ENCODE peak calls at places on chromosomes 1 and 21, in seven cellular contexts. K is psoas muscle, V is brain microvascular endothelial cell, T is esophagus squamous epithelium, E is Karpas-422, D is neural progenitor cell, F is upper lobe of right lung. M is an unnamed sample. For H3K27me3, the result is how much of the 10 kb centered on the place peaks cover.

GRCh38 chr1:227729881-227730629 is 5.0 kb downstream of the JMJD4 start:
- DNase-seq in D (peak), K (no peak), E (peak), T (no peak), F (no peak), V (peak), M (peak)

GRCh38 chr1:100866041-100866900 is 28.4 kb downstream of the EXTL2 start:
- DNase-seq in K (no peak), T (no peak), F (no peak), V (peak), E (peak), D (peak), M (no peak)

GRCh38 chr1:74160045-74160444 is 37.9 kb downstream of the LRRIQ3 start:
- DNase-seq in T (no peak), F (no peak), E (no peak), D (no peak), K (no peak), V (no peak), M (no peak)

GRCh38 chr1:31181515-31182343 is 58.0 kb downstream of the NKAIN1 start:
- DNase-seq in K (peak), D (peak), V (peak), E (peak), F (peak), T (no peak), M (peak)

GRCh38 chr1:147622731-147623130 is 47.6 kb downstream of the ACP6 start:
- DNase-seq in K (no peak), V (peak), F (no peak), E (no peak), D (no peak), T (no peak), M (no peak)

GRCh38 chr1:229434641-229435051 is 752 bp upstream of the ACTA1 start:
- DNase-seq in E (no peak), T (no peak), V (no peak), K (peak), D (peak), F (no peak), M (peak)

GRCh38 chr1:12620142-12620865 is 2.3 kb upstream of the DHRS3 start:
- DNase-seq in E (no peak), T (no peak), V (no peak), K (no peak), D (no peak), F (no peak), M (no peak)

GRCh38 chr1:36965301-36966159 is 68.8 kb downstream of the GRIK3 start:
- DNase-seq in F (no peak), E (no peak), V (no peak), T (no peak), K (no peak), D (no peak), M (no peak)

GRCh38 chr1:94884101-94884875 is 42.6 kb downstream of the CNN3 start:
- DNase-seq in E (no peak), K (no peak), V (peak), D (peak), T (no peak), F (no peak), M (peak)

GRCh38 chr1:59705849-59706599 is 108.7 kb upstream of the HOOK1 start:
- DNase-seq in T (no peak), D (no peak), V (peak), E (no peak), F (no peak), K (peak), M (no peak)

GRCh38 chr1:46288485-46289133 is 14.8 kb downstream of the LRRC41 start:
- DNase-seq in T (no peak), K (no peak), V (peak), F (no peak), D (no peak), E (no peak), M (no peak)

GRCh38 chr1:22107126-22107525 is 35.8 kb downstream of the WNT4 start:
- DNase-seq in V (no peak), F (no peak), D (no peak), T (no peak), E (no peak), K (no peak), M (no peak)

GRCh38 chr1:108190686-108191416 is 9.3 kb downstream of the SLC25A24 start:
- DNase-seq in D (no peak), F (no peak), T (no peak), E (peak), V (no peak), K (no peak), M (no peak)

GRCh38 chr1:58249729-58250586 is 296.6 kb downstream of the OMA1 start:
- DNase-seq in V (peak), E (no peak), D (peak), K (no peak), F (no peak), T (no peak), M (peak)

GRCh38 chr1:53066941-53067738 is 5.1 kb downstream of the PODN start:
- DNase-seq in T (no peak), V (no peak), D (no peak), K (peak), F (no peak), E (no peak), M (peak)

GRCh38 chr1:20633190-20634064 is at the start of gene PINK1:
- DNase-seq in V (peak), D (peak), T (no peak), K (peak), F (peak), E (peak), M (peak)

GRCh38 chr1:204084247-204084772 is 11.4 kb downstream of the SOX13 start:
- DNase-seq in V (no peak), T (no peak), E (no peak), K (no peak), D (peak), F (peak), M (peak)
- H3K27ac ChIP-seq in V (no peak), T (peak), E (no peak), K (peak), D (peak), F (peak), M (peak)

GRCh38 chr1:92476071-92476607 is 10.6 kb downstream of the GFI1 start:
- DNase-seq in D (no peak), F (no peak), T (no peak), V (no peak), K (no peak), E (no peak), M (no peak)
- H3K27me3 ChIP-seq in D (half or more), F (under half), T (under half), V (under half), K (under half), E (under half), M (under half)

DNA sequence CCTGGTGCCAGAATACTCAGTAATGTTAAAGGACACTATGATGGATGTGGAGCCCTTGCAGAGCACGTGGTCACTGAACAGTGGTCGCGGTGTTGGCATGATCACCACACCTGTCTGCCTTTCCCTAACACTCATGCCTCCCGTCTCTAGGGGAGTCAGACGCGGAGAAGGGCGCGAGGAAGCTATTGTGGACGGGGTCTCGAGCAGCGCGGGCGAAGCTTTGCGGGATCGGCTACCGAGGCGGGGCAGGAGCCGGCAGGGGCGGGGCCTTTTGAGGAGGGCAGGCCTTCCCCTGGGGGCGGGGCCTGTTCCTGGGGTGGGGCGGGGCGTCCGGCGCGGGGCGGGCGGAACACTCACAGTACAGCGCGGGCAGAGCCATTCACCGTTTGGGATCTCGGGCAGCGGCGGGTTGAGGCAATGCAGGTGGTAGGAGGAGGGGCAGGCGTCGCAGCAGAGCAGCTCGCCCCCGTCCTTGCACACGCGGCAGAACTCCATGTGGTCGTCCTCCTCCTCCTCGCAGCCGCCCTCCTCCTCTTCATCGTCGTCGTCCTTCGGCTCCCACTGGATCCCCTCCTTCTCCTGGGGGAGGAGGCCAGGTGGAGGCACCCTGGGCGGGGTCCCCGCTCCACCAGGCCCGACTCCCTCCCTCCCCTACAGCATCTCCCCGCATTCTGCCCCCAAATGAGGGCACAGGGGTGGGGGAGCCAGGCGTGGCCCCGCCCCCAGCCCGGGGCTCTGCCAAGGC is 31.5 kb downstream of the CHD5 start:
- DNase-seq in V (peak), T (no peak), F (peak), D (peak), K (peak), E (no peak), M (peak)
- H3K4me3 ChIP-seq in V (no peak), T (no peak), F (no peak), D (peak), K (no peak), E (no peak), M (no peak)

DNA sequence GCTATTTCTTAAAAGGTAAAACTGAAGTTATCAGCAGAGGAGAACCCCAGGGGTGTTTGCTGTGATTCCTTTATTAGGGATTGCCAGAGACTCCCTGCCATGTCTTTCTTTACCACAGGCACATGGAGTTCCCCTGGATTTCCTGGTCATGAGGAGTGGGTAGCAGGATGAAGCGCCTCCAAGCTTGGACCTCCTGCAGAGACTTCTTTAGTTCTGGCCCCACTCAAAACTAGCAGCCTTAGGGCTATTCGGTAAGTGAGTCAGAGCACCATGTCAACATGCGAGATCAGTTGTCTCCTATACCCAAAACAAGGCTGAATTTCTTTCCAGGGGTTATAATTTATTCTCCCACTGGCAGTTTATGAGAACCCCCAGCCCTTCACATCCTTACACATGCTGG is 179.4 kb downstream of the GIPC2 start:
- DNase-seq in T (no peak), D (peak), V (no peak), E (no peak), F (no peak), K (no peak), M (no peak)
- H3K27ac ChIP-seq in T (no peak), D (no peak), V (no peak), E (no peak), F (no peak), K (no peak), M (no peak)

DNA sequence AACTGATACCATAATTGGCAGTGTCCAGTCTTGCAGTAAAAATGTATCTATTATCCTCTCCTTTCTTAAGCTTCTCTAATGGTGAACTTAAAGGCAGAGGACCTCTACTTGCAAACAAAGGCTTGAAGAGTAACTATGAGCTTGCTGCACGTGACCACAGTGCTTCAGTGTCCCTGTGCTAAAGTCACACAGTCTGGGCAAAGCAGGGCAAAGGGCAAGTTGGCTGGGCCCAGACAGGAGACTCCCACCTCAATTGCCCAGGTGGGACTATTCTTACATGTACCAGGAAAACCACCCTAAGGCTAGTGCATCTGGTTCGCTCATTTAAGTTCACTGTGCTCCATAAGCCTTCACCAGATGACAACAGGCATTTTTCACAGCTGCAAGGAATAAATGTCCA is 374.2 kb upstream of the PROX1 start:
- DNase-seq in F (no peak), D (no peak), T (no peak), V (no peak), K (no peak), E (no peak), M (no peak)
- H3K27me3 ChIP-seq in F (under half), D (under half), T (under half), V (under half), K (under half), E (under half), M (under half)

GRCh38 chr21:45078371-45078770 is 4.0 kb downstream of the ADARB1 start:
- DNase-seq in K (no peak), F (no peak), D (no peak), T (no peak), V (no peak), E (no peak), M (no peak)
- H3K4me3 ChIP-seq in K (no peak), F (no peak), D (no peak), T (no peak), V (no peak), E (no peak), M (no peak)

GRCh38 chr1:42807056-42807668 is 9.8 kb upstream of the ERMAP start:
- DNase-seq in E (no peak), K (no peak), F (no peak), V (no peak), T (no peak), D (no peak), M (no peak)
- H3K27ac ChIP-seq in E (no peak), K (no peak), F (no peak), V (no peak), T (no peak), D (no peak), M (no peak)

GRCh38 chr1:179742717-179743678 is at the start of gene FAM163A:
- DNase-seq in V (no peak), D (peak), F (no peak), T (no peak), E (no peak), K (no peak), M (no peak)

GRCh38 chr1:179744401-179745130 is 1.5 kb downstream of the FAM163A start:
- DNase-seq in T (no peak), K (no peak), D (peak), E (no peak), V (no peak), F (no peak), M (no peak)

GRCh38 chr1:179743679-179744400 is 749 bp downstream of the FAM163A start:
- DNase-seq in K (no peak), F (no peak), T (no peak), V (no peak), E (no peak), D (peak), M (peak)

GRCh38 chr1:179745743-179746142 is 2.7 kb downstream of the FAM163A start:
- DNase-seq in T (no peak), F (no peak), E (no peak), D (no peak), V (no peak), K (no peak), M (no peak)

DNA sequence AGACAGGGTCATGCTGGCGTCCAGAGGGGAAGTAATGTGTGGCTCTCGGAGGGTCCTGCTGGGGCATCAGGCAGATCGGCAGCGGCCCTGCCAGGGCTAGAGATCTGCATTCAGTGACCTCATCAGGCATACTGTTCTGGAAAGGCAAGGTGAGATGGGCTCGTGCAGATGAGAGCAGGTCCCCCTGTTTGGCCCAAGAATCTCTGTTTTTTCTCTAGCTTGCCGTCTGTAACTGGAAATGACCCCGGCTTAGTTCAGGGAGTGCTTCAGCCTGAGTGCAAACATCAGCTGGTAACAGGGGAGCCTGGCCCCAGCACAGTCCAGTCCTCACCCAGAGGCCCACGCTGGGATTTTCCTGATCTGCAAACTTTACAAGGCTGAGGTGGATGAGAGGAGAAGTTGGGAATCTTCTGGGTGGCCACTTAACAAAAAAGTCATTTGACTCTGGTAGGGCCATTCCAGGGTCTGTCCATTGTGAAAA is 2.1 kb downstream of the FAM163A start:
- DNase-seq in D (peak), E (no peak), K (no peak), V (no peak), T (no peak), F (no peak), M (no peak)
- H3K27me3 ChIP-seq in D (half or more), E (under half), K (under half), V (half or more), T (under half), F (half or more), M (under half)

M was measured in pancreas.